ENCODE peak calls at places on chromosomes 2 and 18, in four cellular contexts. Y is GM12891, M is IMR-90, C is suprapubic skin. U is an unnamed sample.

GRCh38 chr2:47070920-47071824 is 83.9 kb downstream of the STPG4 start:
- DNase-seq in M (peak), C (peak), Y (peak), U (peak)

GRCh38 chr2:44532031-44532430 is 170.3 kb downstream of the CAMKMT start:
- DNase-seq in M (no peak), Y (no peak), C (no peak), U (no peak)

GRCh38 chr2:71545572-71546274 is 92.4 kb downstream of the DYSF start:
- DNase-seq in C (peak), M (peak), Y (peak), U (peak)

GRCh38 chr2:36357506-36358316 is 2.1 kb downstream of the CRIM1 start:
- DNase-seq in C (no peak), Y (no peak), M (peak), U (no peak)

GRCh38 chr2:8054070-8054469 is 627.8 kb upstream of the ID2 start:
- DNase-seq in C (no peak), M (no peak), Y (no peak), U (no peak)

GRCh38 chr2:36597532-36598377 is at the start of gene FEZ2:
- DNase-seq in M (peak), C (peak), Y (peak), U (peak)

GRCh38 chr18:28120811-28121210 is 56.1 kb downstream of the CDH2 start:
- DNase-seq in Y (no peak), M (no peak), C (no peak), U (no peak)

GRCh38 chr2:46167924-46168323 is 129.3 kb upstream of the EPAS1 start:
- DNase-seq in M (no peak), C (no peak), Y (no peak), U (no peak)

GRCh38 chr2:42234056-42234455 is 64.9 kb downstream of the EML4 start:
- DNase-seq in C (no peak), M (peak), Y (no peak), U (no peak)

GRCh38 chr2:29878898-29879297 is 42.5 kb downstream of the ALK start:
- DNase-seq in Y (no peak), M (no peak), C (no peak), U (no peak)

GRCh38 chr2:241846406-241846805 is 12.3 kb downstream of the PDCD1 start:
- DNase-seq in C (no peak), Y (no peak), M (no peak), U (no peak)

GRCh38 chr2:70683455-70683854 is 84.5 kb downstream of the ADD2 start:
- DNase-seq in C (no peak), Y (no peak), M (no peak), U (no peak)

GRCh38 chr18:7663305-7664023 is 96.3 kb downstream of the PTPRM start:
- DNase-seq in Y (no peak), M (no peak), C (no peak), U (no peak)

GRCh38 chr2:235978022-235978421 is 190.2 kb downstream of the GBX2 start:
- DNase-seq in Y (no peak), C (no peak), M (no peak), U (no peak)

GRCh38 chr2:234579231-234579962 is 82.5 kb upstream of the ARL4C start:
- DNase-seq in C (no peak), Y (no peak), M (peak), U (no peak)

GRCh38 chr2:112216158-112216557 is 38.7 kb downstream of the ZC3H8 start:
- DNase-seq in Y (no peak), C (no peak), M (peak), U (no peak)

GRCh38 chr2:136225950-136226835 is 108.2 kb upstream of the CXCR4 start:
- DNase-seq in Y (no peak), M (no peak), C (no peak), U (no peak)

GRCh38 chr2:118530976-118531375 is 316.5 kb downstream of the EN1 start:
- DNase-seq in M (no peak), C (no peak), Y (no peak), U (no peak)

GRCh38 chr2:233379034-233379433 is 24.7 kb downstream of the DGKD start:
- DNase-seq in C (no peak), M (no peak), Y (no peak), U (no peak)

GRCh38 chr2:160321025-160321424 is 121.0 kb upstream of the ITGB6 start:
- DNase-seq in M (no peak), C (no peak), Y (no peak), U (no peak)

GRCh38 chr2:924701-925100 is 25.9 kb upstream of the SNTG2 start:
- DNase-seq in C (no peak), Y (no peak), M (no peak), U (no peak)

GRCh38 chr2:213251618-213252017 is 32.6 kb upstream of the SPAG16 start:
- DNase-seq in Y (peak), C (no peak), M (peak), U (peak)

GRCh38 chr2:10120938-10121574 is 1.5 kb upstream of the RRM2 start:
- DNase-seq in M (peak), Y (no peak), C (no peak), U (no peak)

GRCh38 chr2:59032469-59032868 is 791.3 kb upstream of the FANCL start:
- DNase-seq in M (no peak), C (no peak), Y (no peak), U (no peak)

GRCh38 chr18:43587538-43588153 is 310.4 kb upstream of the SYT4 start:
- DNase-seq in C (no peak), Y (peak), M (peak), U (no peak)

GRCh38 chr2:230575640-230576324 is 136.9 kb upstream of the CAB39 start:
- DNase-seq in M (no peak), C (no peak), Y (no peak), U (no peak)

GRCh38 chr2:127087780-127088495 is 19.0 kb downstream of the BIN1 start:
- DNase-seq in M (peak), Y (no peak), C (no peak), U (no peak)

GRCh38 chr2:102116675-102117471 is 25.7 kb upstream of the IL1R1 start:
- DNase-seq in Y (no peak), M (peak), C (no peak), U (no peak)

GRCh38 chr18:54787616-54788015 is 40.7 kb upstream of the RAB27B start:
- DNase-seq in Y (no peak), M (peak), C (no peak), U (no peak)

GRCh38 chr2:57990118-57990725 is 56.4 kb upstream of the VRK2 start:
- DNase-seq in C (no peak), M (no peak), Y (no peak), U (no peak)

GRCh38 chr2:78686754-78687153 is 338.7 kb upstream of the REG3G start:
- DNase-seq in Y (no peak), C (no peak), M (no peak), U (no peak)

GRCh38 chr2:152466041-152466440 is 131.1 kb downstream of the FMNL2 start:
- DNase-seq in Y (no peak), C (no peak), M (peak), U (no peak)

GRCh38 chr2:10161206-10161931 is 38.8 kb downstream of the RRM2 start:
- DNase-seq in M (peak), C (no peak), Y (no peak), U (no peak)

GRCh38 chr2:239393401-239393940 is 7.3 kb downstream of the HDAC4 start:
- DNase-seq in M (no peak), C (peak), Y (no peak), U (no peak)

GRCh38 chr2:181892795-181893435 is 1.4 kb downstream of the ITPRID2 start:
- DNase-seq in C (no peak), Y (no peak), M (peak), U (no peak)

GRCh38 chr2:181894381-181894780 is 2.9 kb downstream of the ITPRID2 start:
- DNase-seq in M (no peak), C (no peak), Y (no peak), U (no peak)

GRCh38 chr2:181895788-181896187 is 4.3 kb downstream of the ITPRID2 start:
- DNase-seq in M (no peak), C (no peak), Y (no peak), U (no peak)

GRCh38 chr2:181891258-181891965 is at the start of gene ITPRID2:
- DNase-seq in Y (peak), M (peak), C (peak), U (peak)

DNA sequence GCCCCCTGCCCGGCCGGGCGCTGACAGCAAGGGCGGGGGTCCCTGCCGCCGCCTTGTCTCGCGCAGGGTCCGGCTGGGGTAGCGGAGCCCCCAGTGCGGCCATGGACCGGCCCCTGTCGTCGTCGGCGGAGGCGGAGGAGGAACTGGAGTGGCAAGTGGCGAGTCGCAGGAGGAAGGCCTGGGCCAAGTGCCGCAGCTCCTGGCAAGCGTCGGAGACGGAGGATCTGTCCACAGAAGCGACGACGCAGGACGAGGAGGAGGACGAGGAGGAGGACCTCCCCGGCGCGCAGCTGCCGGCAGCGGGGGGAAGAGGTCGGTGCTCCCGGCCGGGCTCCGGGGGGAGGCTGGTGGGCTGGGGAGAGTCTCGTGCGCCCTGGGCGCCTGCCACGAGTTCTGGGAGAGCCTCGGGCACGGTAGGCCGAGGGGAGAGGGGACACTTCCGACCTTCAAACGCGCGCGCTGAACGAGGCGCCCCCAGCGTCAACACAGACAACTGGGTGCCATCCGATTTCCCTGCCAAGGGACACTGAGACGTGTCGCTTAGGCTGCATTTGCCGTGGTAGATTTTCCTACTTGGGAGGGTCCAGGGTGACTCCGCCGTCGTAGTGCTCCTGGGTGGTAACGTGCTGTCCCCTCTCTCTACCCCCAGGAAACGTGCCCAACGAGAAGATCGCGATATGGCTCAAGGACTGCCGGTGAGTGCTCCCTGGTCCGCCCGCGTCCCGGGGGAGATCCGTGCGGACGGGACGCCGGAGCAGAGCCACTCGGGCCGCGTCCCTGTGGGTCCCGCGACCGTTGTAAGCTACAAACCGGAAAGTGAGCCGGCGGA is 650 bp downstream of the ITPRID2 start:
- DNase-seq in Y (peak), M (peak), C (peak), U (peak)
- TF ChIP-seq POLR2A in Y (no peak), M (no peak), C (no peak), U (peak)

GRCh38 chr2:165667375-165667774 is 126.7 kb downstream of the GALNT3 start:
- DNase-seq in M (no peak), C (no peak), Y (no peak), U (no peak)
- TF ChIP-seq POLR2A in M (no peak), C (no peak), Y (no peak), U (no peak)

GRCh38 chr18:79538635-79539034 is 141.0 kb upstream of the CTDP1 start:
- DNase-seq in Y (no peak), M (no peak), C (no peak), U (no peak)
- TF ChIP-seq POLR2A in Y (no peak), M (no peak), C (no peak), U (no peak)

DNA sequence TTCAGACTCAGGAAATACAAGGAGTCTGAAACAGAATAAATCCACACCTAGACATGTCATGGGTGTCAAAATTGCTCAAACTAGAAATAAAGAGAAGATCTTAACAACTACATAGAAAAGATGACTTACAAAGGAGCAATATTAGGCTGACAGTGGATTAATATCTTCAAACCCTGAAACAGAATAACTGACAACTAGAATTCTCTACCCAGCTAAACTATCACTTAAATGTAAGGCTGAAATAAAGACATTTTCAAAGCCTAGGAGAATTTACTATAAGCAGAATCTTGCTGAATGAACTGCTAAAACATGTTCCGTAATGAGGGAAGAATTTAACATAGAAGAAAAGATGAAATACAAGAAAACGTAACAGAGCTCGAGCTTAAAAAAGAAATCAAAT is 168.1 kb downstream of the EHBP1 start:
- DNase-seq in M (no peak), C (no peak), Y (no peak), U (no peak)
- TF ChIP-seq POLR2A in M (no peak), C (no peak), Y (no peak), U (no peak)

GRCh38 chr2:201132518-201132917 is 16.6 kb downstream of the CFLAR start:
- DNase-seq in C (no peak), M (no peak), Y (no peak), U (no peak)

GRCh38 chr2:201127128-201127521 is 11.2 kb downstream of the CFLAR start:
- DNase-seq in C (no peak), M (no peak), Y (no peak), U (no peak)

GRCh38 chr2:201127570-201127969 is 11.6 kb downstream of the CFLAR start:
- DNase-seq in Y (no peak), M (peak), C (no peak), U (no peak)

GRCh38 chr2:201129044-201129505 is 13.1 kb downstream of the CFLAR start:
- DNase-seq in Y (no peak), C (no peak), M (peak), U (no peak)

GRCh38 chr2:201130524-201131186 is 14.7 kb downstream of the CFLAR start:
- DNase-seq in M (peak), C (no peak), Y (no peak), U (no peak)
- TF ChIP-seq POLR2A in M (no peak), C (no peak), Y (peak), U (no peak)

GRCh38 chr2:37671816-37672103 is 318 bp upstream of the CDC42EP3 start:
- DNase-seq in Y (no peak), M (no peak), C (no peak), U (no peak)

GRCh38 chr2:37670378-37671012 is 947 bp downstream of the CDC42EP3 start:
- DNase-seq in Y (no peak), C (no peak), M (no peak), U (no peak)

GRCh38 chr2:37672870-37673184 is 1.4 kb upstream of the CDC42EP3 start:
- DNase-seq in C (no peak), Y (no peak), M (no peak), U (no peak)

GRCh38 chr2:37672104-37672869 is 845 bp upstream of the CDC42EP3 start:
- DNase-seq in M (peak), Y (peak), C (peak), U (peak)

GRCh38 chr2:37671013-37671815 is at the start of gene CDC42EP3:
- DNase-seq in C (no peak), M (no peak), Y (peak), U (peak)
- TF ChIP-seq POLR2A in C (peak), M (peak), Y (peak), U (peak)

DNA sequence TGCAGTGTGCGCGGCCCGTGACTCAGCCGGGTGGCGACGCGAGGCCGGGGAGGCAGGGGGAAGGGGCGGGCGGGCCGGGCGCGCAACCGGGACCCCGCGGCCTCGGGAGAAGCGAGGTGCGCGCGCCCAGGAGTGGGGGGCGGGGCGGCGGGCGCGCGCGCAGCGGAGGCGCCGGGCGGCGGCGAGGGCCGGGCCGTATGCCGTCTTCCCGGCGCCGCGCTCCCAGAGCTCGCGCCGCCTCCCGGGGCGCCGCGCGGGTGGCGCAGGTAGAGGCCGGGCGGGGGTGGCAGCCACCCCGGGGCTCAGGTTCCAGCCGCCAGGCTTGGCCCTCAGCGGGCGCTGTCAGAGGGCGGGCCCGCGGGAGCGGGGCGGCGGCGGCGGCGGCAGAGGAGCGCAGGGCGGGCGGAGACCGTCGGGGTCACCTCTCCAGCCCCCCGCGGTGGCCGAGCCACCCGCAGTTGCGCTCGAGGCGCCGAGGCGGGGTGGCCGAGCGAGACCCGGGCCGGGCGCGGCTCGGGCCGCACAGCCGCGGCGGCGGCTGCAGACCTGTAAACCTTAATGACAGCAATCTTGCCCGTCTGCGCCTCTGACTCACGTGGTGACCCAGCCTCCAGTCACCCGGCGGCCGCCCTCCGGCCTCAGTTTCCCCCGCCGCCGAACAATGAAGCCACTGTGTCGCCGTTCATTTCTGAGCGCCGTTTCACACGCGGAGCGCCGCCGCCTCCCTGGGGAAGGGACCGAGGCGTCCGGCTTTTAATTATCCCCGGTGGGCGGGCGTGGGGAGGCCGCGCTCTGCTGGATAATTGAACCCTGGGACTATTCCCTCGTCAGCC is 25.3 kb upstream of the SMAD7 start:
- DNase-seq in C (no peak), Y (peak), M (peak), U (peak)
- TF ChIP-seq POLR2A in C (peak), Y (no peak), M (peak), U (no peak)

U was measured in GM12892.